ENCODE peak calls at places on chromosomes 13 and 19, in nine cellular contexts. One of them, this sample, is unnamed. For H3K4me1, the result is how much of the 10 kb centered on the place peaks cover.

GRCh38 chr19:49985926-49986325 is 25.0 kb upstream of the SIGLEC11 start:
- DNase-seq in CD8-positive, alpha-beta T cell: no peak
- DNase-seq in tibial nerve: no peak
- DNase-seq in heart right ventricle: no peak
- DNase-seq in CD8-positive, alpha-beta memory T cell: no peak
- DNase-seq in body of pancreas: no peak
- DNase-seq in naive thymus-derived CD4-positive, alpha-beta T cell: no peak
- DNase-seq in GM12878: no peak
- DNase-seq in heart left ventricle: no peak
- DNase-seq in this sample: no peak

GRCh38 chr13:109369357-109370052 is 416.9 kb downstream of the IRS2 start:
- DNase-seq in CD8-positive, alpha-beta memory T cell: no peak
- DNase-seq in body of pancreas: no peak
- DNase-seq in tibial nerve: no peak
- DNase-seq in naive thymus-derived CD4-positive, alpha-beta T cell: no peak
- DNase-seq in CD8-positive, alpha-beta T cell: no peak
- DNase-seq in GM12878: no peak
- DNase-seq in heart left ventricle: no peak
- DNase-seq in heart right ventricle: no peak
- DNase-seq in this sample: no peak

GRCh38 chr13:110070511-110071120 is 236.3 kb downstream of the COL4A1 start:
- DNase-seq in heart left ventricle: no peak
- DNase-seq in body of pancreas: no peak
- DNase-seq in heart right ventricle: no peak
- DNase-seq in CD8-positive, alpha-beta memory T cell: no peak
- DNase-seq in GM12878: no peak
- DNase-seq in CD8-positive, alpha-beta T cell: no peak
- DNase-seq in naive thymus-derived CD4-positive, alpha-beta T cell: no peak
- DNase-seq in tibial nerve: no peak
- DNase-seq in this sample: no peak

GRCh38 chr13:28822801-28823200 is 2.7 kb downstream of the MTUS2 start:
- DNase-seq in heart left ventricle: no peak
- DNase-seq in heart right ventricle: no peak
- DNase-seq in naive thymus-derived CD4-positive, alpha-beta T cell: no peak
- DNase-seq in tibial nerve: no peak
- DNase-seq in CD8-positive, alpha-beta memory T cell: no peak
- DNase-seq in body of pancreas: no peak
- DNase-seq in GM12878: no peak
- DNase-seq in CD8-positive, alpha-beta T cell: no peak
- DNase-seq in this sample: no peak

GRCh38 chr19:11204943-11205349 is 7.6 kb upstream of the KANK2 start:
- DNase-seq in body of pancreas: peak
- DNase-seq in heart left ventricle: peak
- DNase-seq in tibial nerve: no peak
- DNase-seq in GM12878: peak
- DNase-seq in CD8-positive, alpha-beta T cell: no peak
- DNase-seq in CD8-positive, alpha-beta memory T cell: no peak
- DNase-seq in heart right ventricle: no peak
- DNase-seq in naive thymus-derived CD4-positive, alpha-beta T cell: no peak
- DNase-seq in this sample: no peak

GRCh38 chr19:6723738-6724137 is 3.3 kb upstream of the C3 start:
- DNase-seq in body of pancreas: no peak
- DNase-seq in heart right ventricle: no peak
- DNase-seq in CD8-positive, alpha-beta T cell: no peak
- DNase-seq in GM12878: no peak
- DNase-seq in naive thymus-derived CD4-positive, alpha-beta T cell: no peak
- DNase-seq in heart left ventricle: no peak
- DNase-seq in CD8-positive, alpha-beta memory T cell: no peak
- DNase-seq in tibial nerve: no peak
- DNase-seq in this sample: no peak

GRCh38 chr19:38684078-38684861 is 36.8 kb downstream of the ACTN4 start:
- DNase-seq in CD8-positive, alpha-beta memory T cell: peak
- DNase-seq in heart right ventricle: peak
- DNase-seq in tibial nerve: no peak
- DNase-seq in body of pancreas: no peak
- DNase-seq in GM12878: no peak
- DNase-seq in heart left ventricle: no peak
- DNase-seq in CD8-positive, alpha-beta T cell: no peak
- DNase-seq in naive thymus-derived CD4-positive, alpha-beta T cell: no peak
- DNase-seq in this sample: peak

GRCh38 chr19:1624458-1624857 is 19.2 kb upstream of the UQCR11 start:
- DNase-seq in naive thymus-derived CD4-positive, alpha-beta T cell: peak
- DNase-seq in GM12878: no peak
- DNase-seq in heart right ventricle: peak
- DNase-seq in CD8-positive, alpha-beta T cell: peak
- DNase-seq in CD8-positive, alpha-beta memory T cell: peak
- DNase-seq in tibial nerve: peak
- DNase-seq in heart left ventricle: peak
- DNase-seq in body of pancreas: peak
- DNase-seq in this sample: peak

GRCh38 chr19:49857061-49857833 is 6.3 kb downstream of the PTOV1 start:
- DNase-seq in tibial nerve: no peak
- DNase-seq in heart right ventricle: no peak
- DNase-seq in CD8-positive, alpha-beta memory T cell: no peak
- DNase-seq in heart left ventricle: peak
- DNase-seq in CD8-positive, alpha-beta T cell: no peak
- DNase-seq in GM12878: no peak
- DNase-seq in body of pancreas: no peak
- DNase-seq in naive thymus-derived CD4-positive, alpha-beta T cell: no peak
- DNase-seq in this sample: no peak

GRCh38 chr13:46184277-46184699 is 2.3 kb upstream of the LCP1 start:
- DNase-seq in CD8-positive, alpha-beta T cell: peak
- DNase-seq in CD8-positive, alpha-beta memory T cell: peak
- DNase-seq in heart right ventricle: peak
- DNase-seq in naive thymus-derived CD4-positive, alpha-beta T cell: peak
- DNase-seq in GM12878: no peak
- DNase-seq in tibial nerve: peak
- DNase-seq in body of pancreas: peak
- DNase-seq in heart left ventricle: peak
- DNase-seq in this sample: peak

GRCh38 chr13:112743451-112744305 is 53.8 kb downstream of the ATP11A start:
- DNase-seq in body of pancreas: no peak
- DNase-seq in heart left ventricle: no peak
- DNase-seq in naive thymus-derived CD4-positive, alpha-beta T cell: no peak
- DNase-seq in heart right ventricle: no peak
- DNase-seq in CD8-positive, alpha-beta memory T cell: no peak
- DNase-seq in GM12878: no peak
- DNase-seq in tibial nerve: no peak
- DNase-seq in CD8-positive, alpha-beta T cell: no peak
- DNase-seq in this sample: no peak

GRCh38 chr13:112746044-112746443 is 56.2 kb downstream of the ATP11A start:
- DNase-seq in heart left ventricle: no peak
- DNase-seq in GM12878: no peak
- DNase-seq in naive thymus-derived CD4-positive, alpha-beta T cell: no peak
- DNase-seq in body of pancreas: no peak
- DNase-seq in heart right ventricle: no peak
- DNase-seq in tibial nerve: no peak
- DNase-seq in CD8-positive, alpha-beta T cell: no peak
- DNase-seq in CD8-positive, alpha-beta memory T cell: no peak
- DNase-seq in this sample: no peak

GRCh38 chr13:112741835-112742570 is 52.2 kb downstream of the ATP11A start:
- DNase-seq in body of pancreas: no peak
- DNase-seq in heart right ventricle: no peak
- DNase-seq in heart left ventricle: no peak
- DNase-seq in GM12878: no peak
- DNase-seq in CD8-positive, alpha-beta T cell: no peak
- DNase-seq in tibial nerve: no peak
- DNase-seq in naive thymus-derived CD4-positive, alpha-beta T cell: no peak
- DNase-seq in CD8-positive, alpha-beta memory T cell: no peak
- DNase-seq in this sample: no peak

GRCh38 chr13:112742583-112742982 is 52.7 kb downstream of the ATP11A start:
- DNase-seq in heart left ventricle: no peak
- DNase-seq in heart right ventricle: no peak
- DNase-seq in CD8-positive, alpha-beta memory T cell: no peak
- DNase-seq in tibial nerve: no peak
- DNase-seq in GM12878: no peak
- DNase-seq in body of pancreas: no peak
- DNase-seq in naive thymus-derived CD4-positive, alpha-beta T cell: no peak
- DNase-seq in CD8-positive, alpha-beta T cell: no peak
- DNase-seq in this sample: no peak

DNA sequence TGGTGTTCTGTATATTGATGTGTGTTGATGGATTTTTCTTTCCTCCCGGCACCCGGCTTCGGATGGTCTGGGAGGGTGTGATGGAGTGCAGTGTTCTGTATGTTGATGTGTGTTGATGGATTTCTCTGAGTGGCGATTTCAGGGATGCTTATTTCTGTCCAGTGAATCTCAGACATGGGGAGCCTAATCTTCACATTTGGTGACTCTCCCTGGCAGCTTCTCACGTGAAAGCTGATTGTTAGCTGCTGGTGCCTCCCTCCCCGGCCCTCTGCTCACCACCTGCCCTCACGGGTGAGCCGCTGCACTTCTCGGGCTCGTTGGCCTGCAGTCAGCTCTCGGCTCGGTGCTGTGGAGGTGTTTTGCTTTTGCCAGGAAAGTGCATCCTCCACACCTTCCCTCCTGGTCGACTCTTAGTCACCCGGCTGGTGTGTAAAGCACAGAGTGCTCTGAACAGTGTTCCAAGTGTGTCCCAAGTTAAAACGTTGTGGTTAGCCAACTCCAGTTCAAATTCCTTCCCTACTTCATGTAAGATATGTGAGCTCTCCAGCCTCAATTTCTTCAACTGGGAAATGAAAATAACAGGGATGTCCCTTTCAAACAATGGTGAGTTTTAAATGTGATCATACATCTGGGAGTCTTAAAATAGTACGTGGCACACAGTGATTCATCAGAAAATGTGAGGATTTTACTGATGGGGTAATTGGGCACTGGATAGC is 54.6 kb downstream of the ATP11A start:
- DNase-seq in body of pancreas: no peak
- DNase-seq in CD8-positive, alpha-beta memory T cell: no peak
- DNase-seq in GM12878: no peak
- DNase-seq in tibial nerve: no peak
- DNase-seq in CD8-positive, alpha-beta T cell: no peak
- DNase-seq in naive thymus-derived CD4-positive, alpha-beta T cell: no peak
- DNase-seq in heart left ventricle: no peak
- DNase-seq in heart right ventricle: no peak
- DNase-seq in this sample: no peak
- H3K4me1 ChIP-seq in body of pancreas: under half
- H3K4me1 ChIP-seq in CD8-positive, alpha-beta memory T cell: under half
- H3K4me1 ChIP-seq in GM12878: under half
- H3K4me1 ChIP-seq in tibial nerve: under half
- H3K4me1 ChIP-seq in CD8-positive, alpha-beta T cell: under half
- H3K4me1 ChIP-seq in naive thymus-derived CD4-positive, alpha-beta T cell: under half
- H3K4me1 ChIP-seq in heart left ventricle: under half
- H3K4me1 ChIP-seq in heart right ventricle: under half
- H3K4me1 ChIP-seq in this sample: under half

DNA sequence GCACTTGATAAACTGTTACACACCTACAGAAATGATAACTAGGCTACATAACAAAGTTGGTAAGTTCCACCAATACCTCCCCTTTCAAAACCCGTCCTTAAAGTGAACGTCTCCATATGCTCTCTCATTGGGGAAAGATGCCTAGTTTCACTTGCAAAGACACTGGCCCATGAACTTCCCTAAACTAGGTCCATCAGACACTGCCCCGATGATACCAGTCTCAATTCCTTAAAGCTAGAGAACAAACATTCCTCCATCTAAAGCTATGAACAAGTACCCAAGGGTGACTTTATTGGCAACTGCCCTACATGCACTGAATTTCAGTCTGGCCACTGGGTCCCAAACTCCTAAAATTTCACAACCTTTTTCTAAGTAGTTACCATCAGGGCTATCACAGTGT is 39.9 kb downstream of the FOXO1 start:
- DNase-seq in heart right ventricle: no peak
- DNase-seq in naive thymus-derived CD4-positive, alpha-beta T cell: no peak
- DNase-seq in CD8-positive, alpha-beta T cell: no peak
- DNase-seq in body of pancreas: no peak
- DNase-seq in GM12878: no peak
- DNase-seq in heart left ventricle: no peak
- DNase-seq in tibial nerve: no peak
- DNase-seq in CD8-positive, alpha-beta memory T cell: no peak
- DNase-seq in this sample: no peak
- H3K4me1 ChIP-seq in heart right ventricle: under half
- H3K4me1 ChIP-seq in naive thymus-derived CD4-positive, alpha-beta T cell: half or more
- H3K4me1 ChIP-seq in CD8-positive, alpha-beta T cell: half or more
- H3K4me1 ChIP-seq in body of pancreas: half or more
- H3K4me1 ChIP-seq in GM12878: under half
- H3K4me1 ChIP-seq in heart left ventricle: under half
- H3K4me1 ChIP-seq in tibial nerve: half or more
- H3K4me1 ChIP-seq in CD8-positive, alpha-beta memory T cell: half or more
- H3K4me1 ChIP-seq in this sample: half or more

DNA sequence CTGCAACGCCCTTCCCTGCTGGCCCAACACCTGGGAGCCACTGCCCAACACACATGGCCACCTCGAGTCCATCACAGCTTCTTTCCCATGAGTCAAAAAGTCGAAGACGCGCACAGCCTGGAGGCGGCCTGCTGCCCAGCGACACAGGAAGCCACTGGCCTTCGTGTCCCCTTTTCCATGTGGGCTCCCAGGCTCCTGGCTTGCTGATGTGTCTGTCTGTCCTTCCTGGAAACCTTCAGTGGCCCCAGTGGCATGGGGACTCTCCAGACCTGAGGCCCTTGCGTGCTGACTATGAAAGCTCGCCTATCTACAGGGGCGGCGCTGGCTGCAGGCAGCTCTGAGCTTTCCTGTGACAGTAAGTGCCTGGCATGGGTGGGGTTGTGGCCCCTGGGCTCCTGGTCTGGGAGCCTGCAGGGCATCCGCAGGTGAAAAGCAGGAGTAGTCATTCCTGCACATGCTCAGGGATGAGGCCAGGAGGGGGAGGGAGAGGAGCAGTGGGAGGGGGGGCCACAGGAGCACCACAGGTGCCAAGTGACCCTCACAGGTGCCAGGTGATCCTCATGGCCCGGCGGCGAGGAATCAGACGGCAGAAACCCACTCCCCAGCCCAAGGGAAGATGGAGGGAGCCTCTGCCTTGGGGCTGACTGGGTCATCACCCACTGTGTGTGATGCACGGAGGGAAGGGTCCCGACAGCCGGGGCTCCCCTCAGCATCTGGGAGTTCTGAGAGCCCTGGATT is 27.5 kb downstream of the SH3GL1 start:
- DNase-seq in CD8-positive, alpha-beta memory T cell: no peak
- DNase-seq in heart left ventricle: no peak
- DNase-seq in naive thymus-derived CD4-positive, alpha-beta T cell: no peak
- DNase-seq in GM12878: no peak
- DNase-seq in tibial nerve: no peak
- DNase-seq in heart right ventricle: no peak
- DNase-seq in CD8-positive, alpha-beta T cell: no peak
- DNase-seq in body of pancreas: no peak
- DNase-seq in this sample: no peak
- H3K4me1 ChIP-seq in CD8-positive, alpha-beta memory T cell: half or more
- H3K4me1 ChIP-seq in heart left ventricle: half or more
- H3K4me1 ChIP-seq in naive thymus-derived CD4-positive, alpha-beta T cell: under half
- H3K4me1 ChIP-seq in GM12878: half or more
- H3K4me1 ChIP-seq in tibial nerve: half or more
- H3K4me1 ChIP-seq in heart right ventricle: half or more
- H3K4me1 ChIP-seq in CD8-positive, alpha-beta T cell: half or more
- H3K4me1 ChIP-seq in body of pancreas: half or more
- H3K4me1 ChIP-seq in this sample: half or more

DNA sequence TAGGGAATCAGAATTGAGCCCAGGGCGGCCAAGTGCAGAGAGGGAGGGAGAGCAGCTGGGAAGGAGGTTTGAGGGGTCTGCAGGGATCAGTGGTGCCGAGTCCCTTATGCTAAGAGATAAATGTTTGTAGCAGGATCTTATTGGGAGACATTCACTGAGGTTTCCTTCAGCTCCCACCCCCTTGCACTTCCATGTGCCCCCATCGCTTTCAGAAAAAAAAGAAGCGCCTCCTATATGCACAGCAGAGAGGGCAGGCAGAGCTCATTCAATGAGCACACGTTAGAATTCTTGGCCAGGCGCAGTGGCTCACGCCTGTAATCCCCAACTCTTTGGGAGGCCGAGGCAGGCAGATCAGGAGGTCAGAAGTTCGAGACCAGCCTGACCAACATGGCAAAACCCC is 28.0 kb downstream of the CYP4F2 start:
- DNase-seq in GM12878: no peak
- DNase-seq in CD8-positive, alpha-beta T cell: no peak
- DNase-seq in body of pancreas: no peak
- DNase-seq in naive thymus-derived CD4-positive, alpha-beta T cell: no peak
- DNase-seq in tibial nerve: no peak
- DNase-seq in CD8-positive, alpha-beta memory T cell: no peak
- DNase-seq in heart left ventricle: no peak
- DNase-seq in heart right ventricle: no peak
- DNase-seq in this sample: no peak
- H3K4me1 ChIP-seq in GM12878: under half
- H3K4me1 ChIP-seq in CD8-positive, alpha-beta T cell: under half
- H3K4me1 ChIP-seq in body of pancreas: under half
- H3K4me1 ChIP-seq in naive thymus-derived CD4-positive, alpha-beta T cell: under half
- H3K4me1 ChIP-seq in tibial nerve: under half
- H3K4me1 ChIP-seq in CD8-positive, alpha-beta memory T cell: under half
- H3K4me1 ChIP-seq in heart left ventricle: under half
- H3K4me1 ChIP-seq in heart right ventricle: under half
- H3K4me1 ChIP-seq in this sample: under half